ENCODE peak calls at places on chromosomes 2 and 18, in eight cellular contexts. One of them, this sample, is unnamed.

GRCh38 chr2:128410758-128411215 is 92.1 kb upstream of the HS6ST1 start:
- DNase-seq in AG10803: no peak
- DNase-seq in CD8-positive, alpha-beta memory T cell: no peak
- DNase-seq in transverse colon: no peak
- DNase-seq in SJSA1: no peak
- DNase-seq in GM23338: no peak
- DNase-seq in right cardiac atrium: no peak
- DNase-seq in upper lobe of right lung: peak
- DNase-seq in this sample: no peak

GRCh38 chr2:157787364-157787938 is 88.7 kb downstream of the ACVR1 start:
- DNase-seq in transverse colon: no peak
- DNase-seq in GM23338: peak
- DNase-seq in SJSA1: no peak
- DNase-seq in right cardiac atrium: no peak
- DNase-seq in AG10803: no peak
- DNase-seq in CD8-positive, alpha-beta memory T cell: no peak
- DNase-seq in upper lobe of right lung: no peak
- DNase-seq in this sample: no peak

GRCh38 chr18:68791801-68792200 is 6.1 kb upstream of the CCDC102B start:
- DNase-seq in GM23338: no peak
- DNase-seq in SJSA1: no peak
- DNase-seq in right cardiac atrium: peak
- DNase-seq in transverse colon: no peak
- DNase-seq in AG10803: no peak
- DNase-seq in CD8-positive, alpha-beta memory T cell: no peak
- DNase-seq in upper lobe of right lung: no peak
- DNase-seq in this sample: no peak

GRCh38 chr2:171726841-171727460 is 39.7 kb downstream of the DYNC1I2 start:
- DNase-seq in upper lobe of right lung: no peak
- DNase-seq in SJSA1: no peak
- DNase-seq in right cardiac atrium: no peak
- DNase-seq in CD8-positive, alpha-beta memory T cell: no peak
- DNase-seq in GM23338: no peak
- DNase-seq in transverse colon: no peak
- DNase-seq in AG10803: peak
- DNase-seq in this sample: peak

GRCh38 chr18:8889479-8889878 is 184.1 kb downstream of the MTCL1 start:
- DNase-seq in right cardiac atrium: no peak
- DNase-seq in SJSA1: no peak
- DNase-seq in upper lobe of right lung: no peak
- DNase-seq in GM23338: no peak
- DNase-seq in CD8-positive, alpha-beta memory T cell: no peak
- DNase-seq in AG10803: peak
- DNase-seq in transverse colon: no peak
- DNase-seq in this sample: no peak

GRCh38 chr2:124524155-124524910 is 499.2 kb downstream of the CNTNAP5 start:
- DNase-seq in CD8-positive, alpha-beta memory T cell: no peak
- DNase-seq in transverse colon: no peak
- DNase-seq in right cardiac atrium: no peak
- DNase-seq in GM23338: no peak
- DNase-seq in upper lobe of right lung: no peak
- DNase-seq in AG10803: no peak
- DNase-seq in SJSA1: no peak
- DNase-seq in this sample: no peak

GRCh38 chr18:68735498-68736343 is 20.8 kb upstream of the TMX3 start:
- DNase-seq in SJSA1: peak
- DNase-seq in GM23338: peak
- DNase-seq in right cardiac atrium: no peak
- DNase-seq in CD8-positive, alpha-beta memory T cell: no peak
- DNase-seq in AG10803: peak
- DNase-seq in transverse colon: no peak
- DNase-seq in upper lobe of right lung: no peak
- DNase-seq in this sample: peak

GRCh38 chr18:50853863-50854271 is 25.1 kb upstream of the ME2 start:
- DNase-seq in CD8-positive, alpha-beta memory T cell: no peak
- DNase-seq in right cardiac atrium: peak
- DNase-seq in GM23338: no peak
- DNase-seq in transverse colon: peak
- DNase-seq in upper lobe of right lung: no peak
- DNase-seq in AG10803: peak
- DNase-seq in SJSA1: no peak
- DNase-seq in this sample: no peak

GRCh38 chr2:233428008-233428407 is 73.7 kb downstream of the DGKD start:
- DNase-seq in SJSA1: no peak
- DNase-seq in AG10803: no peak
- DNase-seq in transverse colon: no peak
- DNase-seq in CD8-positive, alpha-beta memory T cell: no peak
- DNase-seq in GM23338: no peak
- DNase-seq in upper lobe of right lung: peak
- DNase-seq in right cardiac atrium: no peak
- DNase-seq in this sample: no peak

GRCh38 chr2:170974304-170974993 is 45.4 kb downstream of the GORASP2 start:
- DNase-seq in SJSA1: no peak
- DNase-seq in CD8-positive, alpha-beta memory T cell: no peak
- DNase-seq in transverse colon: peak
- DNase-seq in upper lobe of right lung: no peak
- DNase-seq in right cardiac atrium: no peak
- DNase-seq in AG10803: peak
- DNase-seq in GM23338: peak
- DNase-seq in this sample: no peak

GRCh38 chr2:232480201-232481190 is 7.1 kb downstream of the ECEL1 start:
- DNase-seq in right cardiac atrium: no peak
- DNase-seq in SJSA1: no peak
- DNase-seq in upper lobe of right lung: peak
- DNase-seq in GM23338: no peak
- DNase-seq in transverse colon: no peak
- DNase-seq in AG10803: no peak
- DNase-seq in CD8-positive, alpha-beta memory T cell: no peak
- DNase-seq in this sample: no peak

GRCh38 chr2:238854699-238855111 is 6.8 kb downstream of the TWIST2 start:
- DNase-seq in transverse colon: no peak
- DNase-seq in right cardiac atrium: no peak
- DNase-seq in SJSA1: no peak
- DNase-seq in GM23338: peak
- DNase-seq in CD8-positive, alpha-beta memory T cell: no peak
- DNase-seq in AG10803: no peak
- DNase-seq in upper lobe of right lung: no peak
- DNase-seq in this sample: no peak
- H3K4me3 ChIP-seq in transverse colon: no peak
- H3K4me3 ChIP-seq in right cardiac atrium: no peak
- H3K4me3 ChIP-seq in SJSA1: peak
- H3K4me3 ChIP-seq in GM23338: no peak
- H3K4me3 ChIP-seq in CD8-positive, alpha-beta memory T cell: no peak
- H3K4me3 ChIP-seq in AG10803: peak
- H3K4me3 ChIP-seq in upper lobe of right lung: no peak
- H3K4me3 ChIP-seq in this sample: no peak

GRCh38 chr2:241357531-241357930 is 1.4 kb downstream of the FARP2 start:
- DNase-seq in transverse colon: no peak
- DNase-seq in right cardiac atrium: no peak
- DNase-seq in CD8-positive, alpha-beta memory T cell: no peak
- DNase-seq in AG10803: no peak
- DNase-seq in SJSA1: no peak
- DNase-seq in upper lobe of right lung: no peak
- DNase-seq in GM23338: no peak
- DNase-seq in this sample: no peak

GRCh38 chr2:241352227-241352626 is 3.9 kb upstream of the FARP2 start:
- DNase-seq in upper lobe of right lung: no peak
- DNase-seq in GM23338: no peak
- DNase-seq in transverse colon: no peak
- DNase-seq in AG10803: no peak
- DNase-seq in CD8-positive, alpha-beta memory T cell: no peak
- DNase-seq in SJSA1: no peak
- DNase-seq in right cardiac atrium: no peak
- DNase-seq in this sample: no peak

GRCh38 chr2:241356871-241357260 is 781 bp downstream of the FARP2 start:
- DNase-seq in CD8-positive, alpha-beta memory T cell: no peak
- DNase-seq in AG10803: no peak
- DNase-seq in SJSA1: no peak
- DNase-seq in right cardiac atrium: no peak
- DNase-seq in upper lobe of right lung: no peak
- DNase-seq in transverse colon: no peak
- DNase-seq in GM23338: no peak
- DNase-seq in this sample: no peak

GRCh38 chr2:241355983-241356870 is at the start of gene FARP2:
- DNase-seq in right cardiac atrium: peak
- DNase-seq in upper lobe of right lung: peak
- DNase-seq in AG10803: peak
- DNase-seq in GM23338: peak
- DNase-seq in CD8-positive, alpha-beta memory T cell: peak
- DNase-seq in SJSA1: peak
- DNase-seq in transverse colon: peak
- DNase-seq in this sample: peak

DNA sequence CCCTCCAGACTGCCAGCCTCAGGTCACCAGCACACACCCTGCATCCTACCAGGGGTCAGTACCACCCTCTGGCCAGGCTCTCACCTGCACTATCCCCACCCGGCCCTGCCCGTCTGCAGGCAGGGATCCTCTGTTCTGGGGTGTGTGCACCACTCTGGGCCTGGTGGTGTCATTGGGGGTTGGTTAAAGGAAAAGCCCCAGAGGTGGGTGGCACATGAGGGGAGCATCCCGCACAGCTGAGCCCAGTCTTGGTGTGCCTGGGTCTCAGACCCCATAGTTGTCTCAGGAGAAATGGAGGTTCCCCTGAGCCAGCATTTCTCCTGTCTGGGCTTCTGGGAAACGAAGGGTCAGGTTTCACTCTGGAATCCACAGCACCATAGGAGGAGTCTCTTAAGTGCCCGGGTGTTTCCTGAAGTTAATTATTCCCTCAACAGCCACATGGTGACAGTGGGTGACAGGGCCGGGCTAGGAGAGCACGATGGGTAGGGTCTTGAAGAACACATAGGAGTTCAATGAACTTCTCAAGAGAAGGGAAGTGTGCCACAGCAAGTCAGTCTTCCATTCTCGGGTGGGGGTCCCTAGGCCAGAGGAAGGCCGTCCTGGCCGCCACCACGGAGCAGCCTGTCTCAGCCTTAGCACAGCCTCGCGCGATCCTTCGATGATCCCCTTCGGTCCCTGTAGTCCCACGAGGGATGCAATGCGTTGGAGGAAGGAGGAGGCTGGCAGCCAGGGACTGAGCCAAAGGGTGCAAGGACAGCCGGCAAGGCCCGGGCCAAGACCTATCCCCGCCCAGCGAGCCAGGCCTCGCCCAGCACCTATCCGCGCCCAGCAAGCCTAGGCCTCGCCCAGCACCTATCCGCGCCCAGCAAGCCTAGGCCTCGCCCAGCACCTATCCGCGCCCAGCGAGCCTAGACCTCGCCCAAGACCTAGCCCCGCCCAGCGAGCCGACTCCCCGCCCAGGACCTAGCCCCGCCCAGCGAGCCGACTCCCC is 1.1 kb upstream of the FARP2 start:
- DNase-seq in transverse colon: peak
- DNase-seq in GM23338: peak
- DNase-seq in right cardiac atrium: peak
- DNase-seq in SJSA1: peak
- DNase-seq in upper lobe of right lung: peak
- DNase-seq in AG10803: peak
- DNase-seq in CD8-positive, alpha-beta memory T cell: peak
- DNase-seq in this sample: peak
- H3K4me3 ChIP-seq in transverse colon: peak
- H3K4me3 ChIP-seq in GM23338: peak
- H3K4me3 ChIP-seq in right cardiac atrium: peak
- H3K4me3 ChIP-seq in SJSA1: peak
- H3K4me3 ChIP-seq in upper lobe of right lung: peak
- H3K4me3 ChIP-seq in AG10803: peak
- H3K4me3 ChIP-seq in CD8-positive, alpha-beta memory T cell: no peak
- H3K4me3 ChIP-seq in this sample: peak

GRCh38 chr2:20212871-20213503 is 11.9 kb downstream of the SDC1 start:
- DNase-seq in transverse colon: peak
- DNase-seq in SJSA1: no peak
- DNase-seq in upper lobe of right lung: peak
- DNase-seq in CD8-positive, alpha-beta memory T cell: no peak
- DNase-seq in GM23338: no peak
- DNase-seq in AG10803: no peak
- DNase-seq in right cardiac atrium: peak
- DNase-seq in this sample: no peak
- H3K4me3 ChIP-seq in transverse colon: no peak
- H3K4me3 ChIP-seq in SJSA1: no peak
- H3K4me3 ChIP-seq in upper lobe of right lung: no peak
- H3K4me3 ChIP-seq in CD8-positive, alpha-beta memory T cell: no peak
- H3K4me3 ChIP-seq in GM23338: no peak
- H3K4me3 ChIP-seq in AG10803: no peak
- H3K4me3 ChIP-seq in right cardiac atrium: no peak
- H3K4me3 ChIP-seq in this sample: no peak

GRCh38 chr2:152355411-152355831 is 20.4 kb downstream of the FMNL2 start:
- DNase-seq in GM23338: no peak
- DNase-seq in SJSA1: no peak
- DNase-seq in right cardiac atrium: no peak
- DNase-seq in AG10803: no peak
- DNase-seq in CD8-positive, alpha-beta memory T cell: no peak
- DNase-seq in transverse colon: no peak
- DNase-seq in upper lobe of right lung: no peak
- DNase-seq in this sample: no peak

GRCh38 chr2:152353364-152353763 is 18.4 kb downstream of the FMNL2 start:
- DNase-seq in GM23338: no peak
- DNase-seq in transverse colon: no peak
- DNase-seq in right cardiac atrium: no peak
- DNase-seq in AG10803: no peak
- DNase-seq in upper lobe of right lung: no peak
- DNase-seq in SJSA1: no peak
- DNase-seq in CD8-positive, alpha-beta memory T cell: no peak
- DNase-seq in this sample: no peak

GRCh38 chr2:152354909-152355308 is 19.9 kb downstream of the FMNL2 start:
- DNase-seq in AG10803: no peak
- DNase-seq in SJSA1: no peak
- DNase-seq in transverse colon: no peak
- DNase-seq in right cardiac atrium: no peak
- DNase-seq in CD8-positive, alpha-beta memory T cell: no peak
- DNase-seq in GM23338: no peak
- DNase-seq in upper lobe of right lung: no peak
- DNase-seq in this sample: peak

GRCh38 chr2:152352616-152353015 is 17.6 kb downstream of the FMNL2 start:
- DNase-seq in upper lobe of right lung: no peak
- DNase-seq in CD8-positive, alpha-beta memory T cell: no peak
- DNase-seq in transverse colon: no peak
- DNase-seq in right cardiac atrium: no peak
- DNase-seq in GM23338: no peak
- DNase-seq in SJSA1: no peak
- DNase-seq in AG10803: no peak
- DNase-seq in this sample: no peak

GRCh38 chr2:152354069-152354755 is 19.2 kb downstream of the FMNL2 start:
- DNase-seq in upper lobe of right lung: no peak
- DNase-seq in GM23338: no peak
- DNase-seq in right cardiac atrium: no peak
- DNase-seq in AG10803: peak
- DNase-seq in transverse colon: no peak
- DNase-seq in SJSA1: no peak
- DNase-seq in CD8-positive, alpha-beta memory T cell: no peak
- DNase-seq in this sample: no peak
- H3K4me3 ChIP-seq in upper lobe of right lung: no peak
- H3K4me3 ChIP-seq in GM23338: no peak
- H3K4me3 ChIP-seq in right cardiac atrium: no peak
- H3K4me3 ChIP-seq in AG10803: no peak
- H3K4me3 ChIP-seq in transverse colon: no peak
- H3K4me3 ChIP-seq in SJSA1: no peak
- H3K4me3 ChIP-seq in CD8-positive, alpha-beta memory T cell: no peak
- H3K4me3 ChIP-seq in this sample: no peak

GRCh38 chr2:70420740-70421139 is 118.9 kb upstream of the FAM136A start:
- DNase-seq in SJSA1: no peak
- DNase-seq in right cardiac atrium: no peak
- DNase-seq in transverse colon: no peak
- DNase-seq in CD8-positive, alpha-beta memory T cell: no peak
- DNase-seq in upper lobe of right lung: no peak
- DNase-seq in AG10803: no peak
- DNase-seq in GM23338: no peak
- DNase-seq in this sample: no peak
- H3K4me3 ChIP-seq in SJSA1: no peak
- H3K4me3 ChIP-seq in right cardiac atrium: no peak
- H3K4me3 ChIP-seq in transverse colon: no peak
- H3K4me3 ChIP-seq in CD8-positive, alpha-beta memory T cell: no peak
- H3K4me3 ChIP-seq in upper lobe of right lung: no peak
- H3K4me3 ChIP-seq in AG10803: no peak
- H3K4me3 ChIP-seq in GM23338: no peak
- H3K4me3 ChIP-seq in this sample: no peak

This sample was measured in HAP-1.